ENCODE peak calls at places on chromosome 22, in four cellular contexts. W is activated CD4-positive, alpha-beta T cell treated with anti-CD3 and anti-CD28 coated beads, Interleukin-2, amount 50 U/mL, for 48 hours; K is NCI-H1092; Q is neuronal stem cell. D is an unnamed sample.

GRCh38 chr22:20080776-20081654 is 974 bp downstream of the DGCR8 start:
- DNase-seq in W (peak), K (peak), Q (peak), D (peak)

GRCh38 chr22:27504360-27504759 is 297.2 kb downstream of the MN1 start:
- DNase-seq in W (no peak), K (no peak), Q (no peak), D (no peak)

GRCh38 chr22:44648821-44649566 is 53.0 kb upstream of the PRR5 start:
- DNase-seq in W (no peak), K (no peak), Q (no peak), D (no peak)

GRCh38 chr22:47195676-47196492 is 433.4 kb downstream of the TBC1D22A start:
- DNase-seq in W (no peak), K (no peak), Q (no peak), D (no peak)

GRCh38 chr22:25235547-25236290 is 16.3 kb downstream of the CRYBB2 start:
- DNase-seq in W (peak), K (peak), Q (peak), D (peak)

GRCh38 chr22:38097557-38098409 is 12.7 kb downstream of the BAIAP2L2 start:
- DNase-seq in W (no peak), K (no peak), Q (peak), D (no peak)

GRCh38 chr22:31585161-31585859 is 76.7 kb downstream of the PISD start:
- DNase-seq in W (peak), K (no peak), Q (no peak), D (no peak)

GRCh38 chr22:23534201-23534850 is 45.8 kb downstream of the IGLL1 start:
- DNase-seq in W (no peak), K (no peak), Q (no peak), D (no peak)

GRCh38 chr22:39472570-39473556 is 16.1 kb downstream of the MGAT3 start:
- DNase-seq in W (no peak), K (no peak), Q (no peak), D (no peak)

GRCh38 chr22:38403806-38404205 is 51.2 kb downstream of the KCNJ4 start:
- DNase-seq in W (no peak), K (no peak), Q (no peak), D (no peak)

GRCh38 chr22:19448076-19448607 is 631 bp upstream of the C22orf39 start:
- DNase-seq in W (peak), K (peak), Q (no peak), D (peak)

GRCh38 chr22:29524440-29525191 is 28.9 kb downstream of the THOC5 start:
- DNase-seq in W (no peak), K (no peak), Q (no peak), D (peak)

GRCh38 chr22:39617342-39617741 is 46.8 kb downstream of the CACNA1I start:
- DNase-seq in W (peak), K (no peak), Q (no peak), D (peak)

GRCh38 chr22:44413211-44413610 is 84.8 kb downstream of the RTL6 start:
- DNase-seq in W (no peak), K (no peak), Q (no peak), D (no peak)

GRCh38 chr22:30183861-30184278 is 62.7 kb downstream of the LIF start:
- DNase-seq in W (no peak), K (no peak), Q (no peak), D (no peak)

GRCh38 chr22:27531782-27532530 is 269.6 kb downstream of the MN1 start:
- DNase-seq in W (no peak), K (no peak), Q (no peak), D (no peak)

GRCh38 chr22:24179478-24180210 is 1.6 kb upstream of the SUSD2 start:
- DNase-seq in W (no peak), K (no peak), Q (no peak), D (no peak)

GRCh38 chr22:31995046-31995445 is 48.0 kb upstream of the SLC5A1 start:
- DNase-seq in W (no peak), K (no peak), Q (no peak), D (no peak)

GRCh38 chr22:41197808-41198585 is 7.1 kb upstream of the L3MBTL2 start:
- DNase-seq in W (peak), K (no peak), Q (no peak), D (peak)

GRCh38 chr22:45597460-45598192 is 74.0 kb upstream of the ATXN10 start:
- DNase-seq in W (no peak), K (no peak), Q (no peak), D (no peak)

GRCh38 chr22:41964106-41964494 is 5.1 kb upstream of the SEPTIN3 start:
- DNase-seq in W (no peak), K (no peak), Q (no peak), D (no peak)

GRCh38 chr22:20026204-20026908 is 5.4 kb downstream of the TANGO2 start:
- DNase-seq in W (no peak), K (no peak), Q (no peak), D (no peak)

GRCh38 chr22:22802346-22802970 is 85.2 kb upstream of the IGLL5 start:
- DNase-seq in W (no peak), K (no peak), Q (no peak), D (peak)

GRCh38 chr22:46201059-46201757 is 48.9 kb downstream of the CDPF1 start:
- DNase-seq in W (no peak), K (no peak), Q (no peak), D (no peak)

GRCh38 chr22:46079861-46080821 is 70.2 kb upstream of the PPARA start:
- DNase-seq in W (no peak), K (no peak), Q (no peak), D (no peak)

GRCh38 chr22:37802310-37803194 is 5.2 kb upstream of the GCAT start:
- DNase-seq in W (no peak), K (peak), Q (peak), D (peak)

GRCh38 chr22:27372364-27372763 is 429.2 kb downstream of the MN1 start:
- DNase-seq in W (no peak), K (no peak), Q (no peak), D (no peak)

GRCh38 chr22:22942511-22943329 is 55.1 kb downstream of the IGLL5 start:
- DNase-seq in W (peak), K (peak), Q (peak), D (peak)

GRCh38 chr22:24392218-24392931 is 35.0 kb upstream of the ADORA2A start:
- DNase-seq in W (no peak), K (no peak), Q (no peak), D (no peak)

GRCh38 chr22:46040471-46041465 is 63.8 kb upstream of the WNT7B start:
- DNase-seq in W (no peak), K (no peak), Q (no peak), D (no peak)

GRCh38 chr22:28884754-28885375 is 1.5 kb downstream of the ZNRF3 start:
- DNase-seq in W (no peak), K (no peak), Q (no peak), D (no peak)

GRCh38 chr22:23285734-23286133 is 105.4 kb downstream of the BCR start:
- DNase-seq in W (no peak), K (no peak), Q (no peak), D (no peak)

GRCh38 chr22:25353516-25354445 is 134.3 kb downstream of the CRYBB2 start:
- DNase-seq in W (no peak), K (no peak), Q (no peak), D (no peak)

GRCh38 chr22:31136155-31136554 is 4.2 kb downstream of the PLA2G3 start:
- DNase-seq in W (no peak), K (no peak), Q (no peak), D (no peak)

GRCh38 chr22:46714550-46714949 is 23.5 kb downstream of the CERK start:
- DNase-seq in W (no peak), K (no peak), Q (no peak), D (no peak)

GRCh38 chr22:42562282-42562681 is 8.5 kb downstream of the SERHL2 start:
- DNase-seq in W (no peak), K (no peak), Q (no peak), D (no peak)

D was measured in stimulated activated naive CD8-positive, alpha-beta T cell treated with anti-CD3 and anti-CD28 coated beads, Interleukin-15, Interleukin-2, amounts not matched to agents 100 U/mL and 50 U/mL, for 24 hours.